ENCODE peak calls at places on chromosomes 4 and X, in eight cellular contexts. W is ovary, X is stomach, D is sigmoid colon, N is A549, Y is K562, U is transverse colon, O is H1. B is an unnamed sample.

GRCh38 chrX:107677909-107678308 is 49.6 kb downstream of the PRPS1 start:
- DNase-seq in O (no peak), W (no peak), U (no peak), D (no peak), Y (no peak), X (no peak), N (no peak), B (no peak)

GRCh38 chr4:47836655-47837581 is 949 bp downstream of the CORIN start:
- DNase-seq in X (peak; percentile 81), O (peak; percentile 79), Y (peak; percentile 14), N (peak; percentile 49), W (peak; percentile 64), U (peak; percentile 77), D (peak; percentile 89), B (peak; percentile 91)

GRCh38 chr4:66235876-66236275 is 565.6 kb upstream of the EPHA5 start:
- DNase-seq in O (no peak), U (no peak), Y (no peak), D (no peak), N (no peak), X (no peak), W (no peak), B (no peak)

GRCh38 chr4:129394635-129395034 is 298.7 kb downstream of the C4orf33 start:
- DNase-seq in Y (no peak), O (no peak), W (no peak), U (no peak), X (no peak), N (no peak), D (no peak), B (no peak)

GRCh38 chrX:37986893-37987292 is 19.5 kb upstream of the SYTL5 start:
- DNase-seq in U (no peak), N (no peak), D (no peak), Y (no peak), O (no peak), W (no peak), X (no peak), B (no peak)

GRCh38 chr4:110540606-110541440 is 64.9 kb downstream of the ENPEP start:
- DNase-seq in N (no peak), O (no peak), Y (no peak), U (no peak), D (no peak), W (no peak), X (no peak), B (no peak)

GRCh38 chrX:350534-351321 is 32.1 kb upstream of the GTPBP6 start:
- DNase-seq in O (no peak), Y (no peak), X (no peak), W (no peak), D (peak; percentile 33), U (no peak), N (no peak), B (no peak)

GRCh38 chr4:32073542-32073941 is 1353.4 kb downstream of the PCDH7 start:
- DNase-seq in O (no peak), Y (no peak), W (no peak), X (no peak), U (no peak), D (no peak), N (no peak), B (no peak)

GRCh38 chr4:7987148-7987989 is 47.7 kb upstream of the AFAP1 start:
- DNase-seq in Y (peak; percentile 73), X (peak; percentile 81), W (peak; percentile 75), U (peak; percentile 79), N (peak; percentile 41), D (peak; percentile 82), O (no peak), B (no peak)

GRCh38 chrX:136214551-136214950 is 36.6 kb downstream of the MAP7D3 start:
- DNase-seq in U (no peak), X (no peak), O (no peak), D (no peak), Y (no peak), N (no peak), W (no peak), B (peak; percentile 61)

GRCh38 chr4:90766837-90767236 is 639.6 kb downstream of the CCSER1 start:
- DNase-seq in U (no peak), O (no peak), X (no peak), D (no peak), N (no peak), W (no peak), Y (no peak), B (no peak)

GRCh38 chr4:8239226-8239625 is 30.3 kb upstream of the HTRA3 start:
- DNase-seq in D (no peak), O (no peak), Y (no peak), N (no peak), X (no peak), W (no peak), U (no peak), B (no peak)

GRCh38 chr4:184793735-184794355 is 31.9 kb downstream of the ACSL1 start:
- DNase-seq in N (no peak), O (no peak), X (no peak), D (no peak), W (no peak), Y (no peak), U (no peak), B (no peak)

GRCh38 chr4:184792334-184792733 is 33.4 kb downstream of the ACSL1 start:
- DNase-seq in Y (no peak), X (no peak), D (no peak), N (no peak), W (no peak), O (no peak), U (no peak), B (no peak)

GRCh38 chr4:184794470-184794869 is 31.3 kb downstream of the ACSL1 start:
- DNase-seq in W (no peak), X (no peak), Y (no peak), N (no peak), O (no peak), D (no peak), U (no peak), B (no peak)

GRCh38 chr4:184795214-184795844 is 30.4 kb downstream of the ACSL1 start:
- DNase-seq in W (no peak), Y (no peak), O (no peak), N (no peak), U (no peak), X (no peak), D (no peak), B (no peak)

GRCh38 chr4:184792950-184793555 is 32.7 kb downstream of the ACSL1 start:
- DNase-seq in U (no peak), N (no peak), D (no peak), W (no peak), Y (no peak), O (no peak), X (no peak), B (no peak)
- TF ChIP-seq EP300 in U (no peak), N (no peak), D (peak; percentile 48), W (no peak), Y (peak; percentile 4), O (no peak), X (no peak), B (no peak)

DNA sequence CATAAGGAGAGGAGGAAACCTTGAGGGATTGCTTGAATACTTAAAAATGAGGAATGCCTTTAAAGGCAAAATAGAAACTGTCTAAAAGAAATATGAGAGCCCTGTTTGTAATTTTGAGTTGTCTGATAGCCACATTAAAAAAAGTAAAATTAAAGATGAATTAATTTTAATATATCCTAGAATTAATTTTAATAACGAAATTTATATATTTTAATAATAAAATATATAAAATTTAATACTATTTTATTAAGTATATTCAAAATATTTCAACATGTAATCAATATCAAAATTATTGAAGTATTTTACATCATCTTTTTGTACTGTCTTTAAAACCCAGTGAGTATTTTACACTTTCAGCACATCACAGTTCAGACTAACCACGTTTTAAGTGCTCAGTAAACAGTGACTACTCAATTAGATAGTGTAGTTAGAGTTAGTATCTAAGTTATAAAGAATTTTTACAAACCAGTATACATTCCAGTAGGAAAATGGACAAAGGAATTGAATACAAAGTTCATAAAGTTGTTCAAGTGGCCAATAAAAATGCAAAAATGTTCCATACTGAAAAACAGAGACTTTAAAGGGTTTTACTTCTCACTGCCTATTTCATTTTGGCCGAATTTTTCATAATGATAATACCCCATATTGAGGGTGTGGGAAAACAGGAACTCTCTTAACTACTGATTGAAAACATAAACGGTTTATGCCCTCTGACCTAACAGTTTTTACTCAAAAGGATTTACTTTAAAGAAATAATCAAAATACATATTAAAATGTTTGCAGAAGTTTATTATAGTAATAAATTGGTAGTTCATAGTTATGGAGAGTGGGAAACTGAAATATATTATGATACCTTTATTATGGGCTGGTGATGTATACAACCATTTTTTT is 2.9 kb downstream of the SLC30A9 start:
- DNase-seq in O (no peak), Y (no peak), N (no peak), W (no peak), X (no peak), U (no peak), D (no peak), B (no peak)
- H3K4me3 ChIP-seq in O (no peak overlapping the region), Y (no peak overlapping the region), N (no peak overlapping the region), W (no peak overlapping the region), X (no peak overlapping the region), U (no peak overlapping the region), D (no peak overlapping the region), B (no peak overlapping the region)

DNA sequence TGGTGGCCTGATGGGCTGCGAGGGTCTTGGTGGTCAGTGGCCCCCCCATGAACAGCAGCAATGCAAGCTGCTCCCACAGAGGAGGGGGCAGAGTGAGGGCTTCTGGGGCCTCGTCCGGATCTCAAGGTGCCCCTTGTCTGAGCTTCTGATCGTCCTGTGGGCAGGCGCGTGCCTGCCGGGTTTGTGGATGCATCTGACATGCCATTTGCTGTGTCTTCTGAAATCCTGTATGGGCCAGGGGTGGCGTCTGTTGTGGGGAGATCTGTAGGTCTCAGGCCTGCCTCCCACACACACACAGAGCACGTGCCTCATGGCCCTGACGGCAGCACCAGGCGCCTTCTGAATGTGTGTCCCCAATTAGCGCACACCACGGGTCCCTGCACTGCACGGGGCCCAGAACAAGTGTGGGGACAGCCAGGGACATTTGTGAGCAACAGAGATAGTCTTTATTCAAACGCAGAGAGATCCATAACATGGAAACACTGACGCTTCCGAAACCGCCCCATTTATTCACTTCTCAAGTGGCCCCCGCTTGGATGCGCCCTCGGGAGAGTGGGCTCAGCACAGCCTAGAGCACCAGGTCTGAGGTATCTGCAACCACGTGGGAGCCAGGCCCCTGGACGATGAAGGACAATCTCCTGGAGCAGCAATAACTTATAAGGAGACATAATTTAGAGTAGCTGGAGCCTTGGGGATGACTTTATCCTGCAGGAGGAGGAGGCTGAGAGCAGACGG is 5.7 kb downstream of the SPON2 start:
- DNase-seq in N (no peak), X (no peak), O (no peak), D (no peak), U (no peak), W (no peak), Y (peak; percentile 22), B (peak; percentile 63)
- TF ChIP-seq POLR2A in N (no peak), X (no peak), O (no peak), D (no peak), U (no peak), W (no peak), Y (no peak), B (no peak)

DNA sequence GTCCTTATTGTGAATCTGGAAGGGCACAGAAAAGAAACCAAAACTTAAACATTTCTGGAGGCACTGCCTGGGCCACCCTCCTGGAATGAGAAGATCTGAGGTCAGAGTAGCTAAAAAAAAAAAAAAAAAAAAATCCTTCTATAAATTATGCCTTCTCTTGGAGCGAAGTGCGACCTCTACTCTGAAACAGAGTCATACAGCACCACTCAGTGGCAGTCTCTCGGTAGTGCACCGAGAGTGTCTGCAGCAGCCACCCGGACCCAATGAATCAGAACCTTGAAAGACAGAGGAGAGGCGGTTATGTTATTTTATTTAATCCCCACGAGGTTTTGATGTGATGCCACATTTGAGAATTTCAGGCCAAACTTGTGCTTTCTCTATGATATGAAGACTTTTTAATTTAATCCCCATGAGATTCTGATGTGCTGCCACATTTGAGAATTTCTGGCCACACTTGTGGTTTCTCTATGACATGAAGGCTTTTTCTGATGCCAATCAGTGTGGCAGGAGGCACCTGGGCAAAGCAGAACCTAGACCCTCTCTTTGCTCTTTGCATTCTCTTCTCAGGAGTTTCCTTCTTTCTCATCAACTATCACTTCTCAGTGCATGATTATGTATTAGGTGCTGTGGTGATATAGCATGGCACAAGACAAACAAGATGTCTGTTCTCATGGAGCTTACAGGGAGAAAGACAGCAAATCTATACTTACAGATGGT is 5.6 kb upstream of the CT47C1 start:
- DNase-seq in O (no peak), D (peak; percentile 77), W (peak; percentile 71), X (peak; percentile 57), N (peak; percentile 46), U (peak; percentile 52), Y (peak; percentile 63), B (no peak)
- TF ChIP-seq EP300 in O (no peak), D (no peak), W (no peak), X (no peak), N (no peak), U (no peak), Y (no peak), B (no peak)